ENCODE peak calls at places on chromosomes 16 and 17, in five cellular contexts. One of them, this sample, is unnamed.

GRCh38 chr17:72539981-72540897 is 419.4 kb downstream of the SOX9 start:
- DNase-seq in NCI-H2029: peak; percentile 32
- DNase-seq in neuronal stem cell: peak; percentile 76
- DNase-seq in Caki2: peak; percentile 56
- DNase-seq in EL: peak; percentile 78
- DNase-seq in this sample: peak; percentile 97

GRCh38 chr16:81737885-81738536 is 41.1 kb upstream of the PLCG2 start:
- DNase-seq in neuronal stem cell: peak; percentile 76
- DNase-seq in Caki2: peak; percentile 78
- DNase-seq in EL: peak; percentile 72
- DNase-seq in NCI-H2029: peak; percentile 71
- DNase-seq in this sample: peak; percentile 87

GRCh38 chr17:44279586-44280344 is 11.8 kb upstream of the SLC4A1 start:
- DNase-seq in EL: peak; percentile 94
- DNase-seq in Caki2: peak; percentile 56
- DNase-seq in NCI-H2029: no peak
- DNase-seq in neuronal stem cell: no peak
- DNase-seq in this sample: peak; percentile 94

GRCh38 chr17:199806-200603 is 18.6 kb upstream of the DOC2B start:
- DNase-seq in EL: peak; percentile 28
- DNase-seq in NCI-H2029: peak; percentile 18
- DNase-seq in Caki2: peak; percentile 16
- DNase-seq in neuronal stem cell: no peak
- DNase-seq in this sample: no peak

GRCh38 chr17:8153550-8153956 is 1.3 kb upstream of the PER1 start:
- DNase-seq in NCI-H2029: no peak
- DNase-seq in Caki2: peak; percentile 98
- DNase-seq in EL: peak; percentile 95
- DNase-seq in neuronal stem cell: no peak
- DNase-seq in this sample: peak; percentile 76

GRCh38 chr17:15882058-15882720 is 62.7 kb upstream of the ADORA2B start:
- DNase-seq in Caki2: no peak
- DNase-seq in NCI-H2029: no peak
- DNase-seq in EL: no peak
- DNase-seq in neuronal stem cell: no peak
- DNase-seq in this sample: no peak

GRCh38 chr17:75848523-75849303 is 4.5 kb upstream of the UNC13D start:
- DNase-seq in Caki2: peak; percentile 39
- DNase-seq in EL: peak; percentile 39
- DNase-seq in NCI-H2029: peak; percentile 74
- DNase-seq in neuronal stem cell: peak; percentile 62
- DNase-seq in this sample: no peak

GRCh38 chr17:4898927-4899326 is 409 bp upstream of the C17orf107 start:
- DNase-seq in NCI-H2029: no peak
- DNase-seq in EL: no peak
- DNase-seq in Caki2: no peak
- DNase-seq in neuronal stem cell: no peak
- DNase-seq in this sample: no peak

GRCh38 chr17:19398301-19399181 is 11.6 kb upstream of the MFAP4 start:
- DNase-seq in Caki2: peak; percentile 40
- DNase-seq in EL: peak; percentile 36
- DNase-seq in NCI-H2029: peak; percentile 14
- DNase-seq in neuronal stem cell: no peak
- DNase-seq in this sample: peak; percentile 24

GRCh38 chr17:17402558-17402957 is 74.2 kb upstream of the MED9 start:
- DNase-seq in Caki2: no peak
- DNase-seq in NCI-H2029: no peak
- DNase-seq in neuronal stem cell: no peak
- DNase-seq in EL: peak; percentile 57
- DNase-seq in this sample: no peak

GRCh38 chr17:15086776-15087175 is 178.3 kb downstream of the PMP22 start:
- DNase-seq in Caki2: no peak
- DNase-seq in NCI-H2029: no peak
- DNase-seq in EL: no peak
- DNase-seq in neuronal stem cell: no peak
- DNase-seq in this sample: no peak

GRCh38 chr17:44931376-44931775 is 16.1 kb upstream of the GFAP start:
- DNase-seq in NCI-H2029: no peak
- DNase-seq in Caki2: no peak
- DNase-seq in neuronal stem cell: no peak
- DNase-seq in EL: no peak
- DNase-seq in this sample: no peak

GRCh38 chr16:25018972-25019617 is 3.9 kb upstream of the ARHGAP17 start:
- DNase-seq in neuronal stem cell: no peak
- DNase-seq in EL: no peak
- DNase-seq in NCI-H2029: no peak
- DNase-seq in Caki2: no peak
- DNase-seq in this sample: no peak

GRCh38 chr17:41697122-41697962 is 8.7 kb downstream of the EIF1 start:
- DNase-seq in Caki2: no peak
- DNase-seq in NCI-H2029: no peak
- DNase-seq in EL: peak; percentile 31
- DNase-seq in neuronal stem cell: no peak
- DNase-seq in this sample: peak; percentile 82

GRCh38 chr17:10754861-10755591 is 25.2 kb upstream of the TMEM220 start:
- DNase-seq in NCI-H2029: no peak
- DNase-seq in EL: no peak
- DNase-seq in neuronal stem cell: no peak
- DNase-seq in Caki2: no peak
- DNase-seq in this sample: no peak

This sample was measured in AG20443.